ENCODE peak calls at places on chromosomes 7 and 10, in seven cellular contexts. Q is EL, N is GM19239, B is fibroblast of the aortic adventitia, S is HAP-1, R is progenitor cell of endocrine pancreas, K is AG04450. A is an unnamed sample.

GRCh38 chr7:99270702-99271101 is 1.9 kb upstream of the MYH16 start:
- DNase-seq in Q (no peak), N (no peak), B (no peak), S (no peak), R (no peak), K (no peak), A (no peak)

GRCh38 chr10:116699783-116700150 is 42.6 kb downstream of the HSPA12A start:
- DNase-seq in Q (no peak), N (no peak), B (no peak), S (peak; percentile 96), R (no peak), K (no peak), A (no peak)

GRCh38 chr10:24133839-24134238 is 75.1 kb upstream of the KIAA1217 start:
- DNase-seq in Q (no peak), N (no peak), B (no peak), S (no peak), R (no peak), K (no peak), A (no peak)

GRCh38 chr7:33248663-33249062 is 119.3 kb downstream of the BBS9 start:
- DNase-seq in Q (no peak), N (no peak), B (no peak), S (no peak), R (no peak), K (no peak), A (no peak)

GRCh38 chr7:131802195-131802594 is 245.8 kb upstream of the PODXL start:
- DNase-seq in Q (no peak), N (no peak), B (no peak), S (no peak), R (no peak), K (no peak), A (no peak)

GRCh38 chr10:103578782-103579382 is 85.4 kb downstream of the NEURL1 start:
- DNase-seq in Q (no peak), N (peak; percentile 67), B (no peak), S (no peak), R (no peak), K (no peak), A (no peak)

GRCh38 chr10:117496616-117497028 is 45.9 kb upstream of the EMX2 start:
- DNase-seq in Q (peak; percentile 75), N (peak; percentile 65), B (peak; percentile 83), S (peak; percentile 56), R (peak; percentile 67), K (peak; percentile 38), A (peak; percentile 58)

GRCh38 chr7:117157121-117157870 is 165.6 kb downstream of the WNT2 start:
- DNase-seq in Q (peak; percentile 87), N (no peak), B (peak; percentile 99), S (no peak), R (no peak), K (peak; percentile 59), A (no peak)

GRCh38 chr7:155533120-155533826 is 13.1 kb downstream of the CNPY1 start:
- DNase-seq in Q (no peak), N (no peak), B (no peak), S (no peak), R (no peak), K (no peak), A (no peak)

GRCh38 chr10:110744767-110745166 is 100.6 kb downstream of the RBM20 start:
- DNase-seq in Q (no peak), N (no peak), B (no peak), S (no peak), R (no peak), K (no peak), A (no peak)

GRCh38 chr10:69335063-69335587 is 56.8 kb downstream of the HK1 start:
- DNase-seq in Q (no peak), N (no peak), B (peak; percentile 44), S (no peak), R (no peak), K (no peak), A (no peak)

GRCh38 chr7:121437470-121437869 is 41.4 kb upstream of the FAM3C start:
- DNase-seq in Q (no peak), N (no peak), B (no peak), S (no peak), R (no peak), K (no peak), A (no peak)

GRCh38 chr10:89458289-89458688 is 43.9 kb downstream of the IFIT5 start:
- DNase-seq in Q (peak; percentile 86), N (no peak), B (peak; percentile 79), S (no peak), R (no peak), K (no peak), A (no peak)

GRCh38 chr7:70919491-70920073 is 212.4 kb upstream of the GALNT17 start:
- DNase-seq in Q (no peak), N (no peak), B (no peak), S (no peak), R (no peak), K (no peak), A (no peak)

GRCh38 chr10:62637249-62638061 is 167.1 kb upstream of the ADO start:
- DNase-seq in Q (peak; percentile 53), N (no peak), B (peak; percentile 44), S (no peak), R (no peak), K (no peak), A (peak; percentile 69)

GRCh38 chr7:35691827-35692307 is 3.1 kb downstream of the HERPUD2 start:
- DNase-seq in Q (no peak), N (peak; percentile 30), B (no peak), S (peak; percentile 28), R (no peak), K (no peak), A (no peak)

GRCh38 chr10:116972136-116972535 is 32.9 kb downstream of the SHTN1 start:
- DNase-seq in Q (no peak), N (no peak), B (no peak), S (no peak), R (no peak), K (no peak), A (no peak)

GRCh38 chr10:3036605-3037004 is 30.7 kb upstream of the PFKP start:
- DNase-seq in Q (no peak), N (no peak), B (no peak), S (no peak), R (no peak), K (no peak), A (no peak)

GRCh38 chr10:97525683-97526110 is 27.0 kb downstream of the UBTD1 start:
- DNase-seq in Q (no peak), N (no peak), B (no peak), S (no peak), R (no peak), K (no peak), A (no peak)

A was measured in activated T-cell treated with anti-CD3 and anti-CD28 coated beads for 24 hours.